ENCODE peak calls at places on chromosomes 11 and 22, in nine cellular contexts. Y is heart left ventricle; G is Caco-2; Z is CD8-positive, alpha-beta T cell; C is AG09319; A is CD14-positive monocyte; B is GM12865; U is foreskin keratinocyte; V is GM12864. E is an unnamed sample.

GRCh38 chr11:7246179-7246578 is 5.5 kb upstream of the SYT9 start:
- DNase-seq in G (no peak), A (no peak), U (peak), Y (no peak), B (no peak), V (no peak), Z (no peak), C (no peak), E (no peak)

GRCh38 chr22:49627217-49628181 is 200.2 kb downstream of the BRD1 start:
- DNase-seq in C (no peak), Y (peak), Z (no peak), A (no peak), G (no peak), U (no peak), B (no peak), V (no peak), E (no peak)

GRCh38 chr11:72037554-72038311 is 39.0 kb downstream of the IL18BP start:
- DNase-seq in B (no peak), U (no peak), C (no peak), Y (peak), G (no peak), V (no peak), A (no peak), Z (no peak), E (no peak)

GRCh38 chr11:116962108-116962507 is 124.7 kb upstream of the APOA1 start:
- DNase-seq in Z (no peak), Y (no peak), C (no peak), B (no peak), U (no peak), G (no peak), A (no peak), V (no peak), E (no peak)

GRCh38 chr11:60206616-60207015 is 23.7 kb upstream of the MS4A6A start:
- DNase-seq in A (no peak), Y (no peak), V (no peak), G (no peak), Z (no peak), B (peak), C (no peak), U (no peak), E (no peak)

GRCh38 chr22:43967069-43967468 is 11.8 kb downstream of the SAMM50 start:
- DNase-seq in A (no peak), B (no peak), G (no peak), Z (no peak), Y (no peak), C (no peak), U (no peak), V (no peak), E (no peak)

GRCh38 chr22:48822278-48823233 is 1005.1 kb downstream of the BRD1 start:
- DNase-seq in V (no peak), U (no peak), B (no peak), G (peak), C (no peak), A (no peak), Z (no peak), Y (no peak), E (no peak)

GRCh38 chr11:94525933-94526332 is 13.7 kb downstream of the C11orf97 start:
- DNase-seq in A (peak), Y (peak), C (no peak), V (no peak), U (no peak), B (no peak), G (no peak), Z (no peak), E (peak)

GRCh38 chr11:65641233-65642013 is 3.5 kb downstream of the SIPA1 start:
- DNase-seq in U (no peak), C (no peak), A (no peak), B (no peak), V (no peak), G (no peak), Y (no peak), Z (no peak), E (no peak)

GRCh38 chr11:34002420-34002819 is 49.1 kb upstream of the CAPRIN1 start:
- DNase-seq in A (no peak), Z (no peak), U (no peak), G (no peak), Y (no peak), V (no peak), B (no peak), C (no peak), E (no peak)

GRCh38 chr11:9887492-9887891 is 223.6 kb downstream of the SWAP70 start:
- DNase-seq in A (no peak), C (no peak), B (no peak), Y (no peak), G (no peak), U (no peak), V (no peak), Z (no peak), E (no peak)

GRCh38 chr11:31805037-31805628 is 6.0 kb downstream of the PAX6 start:
- DNase-seq in A (no peak), C (no peak), U (no peak), V (no peak), G (no peak), Y (no peak), Z (no peak), B (no peak), E (peak)

GRCh38 chr11:64638017-64638664 is 47.1 kb downstream of the SLC22A12 start:
- DNase-seq in Y (no peak), G (no peak), U (no peak), B (no peak), Z (no peak), A (no peak), V (no peak), C (no peak), E (no peak)

GRCh38 chr22:46942816-46943783 is 180.7 kb downstream of the TBC1D22A start:
- DNase-seq in Y (peak), G (no peak), C (no peak), V (no peak), B (no peak), Z (no peak), U (no peak), A (peak), E (no peak)

GRCh38 chr22:22897036-22897435 is 9.4 kb downstream of the IGLL5 start:
- DNase-seq in G (peak), Y (no peak), A (peak), B (no peak), V (no peak), C (no peak), U (no peak), Z (no peak), E (no peak)

GRCh38 chr11:34028407-34028804 is 23.1 kb upstream of the CAPRIN1 start:
- DNase-seq in C (no peak), Y (peak), Z (no peak), A (no peak), B (no peak), V (no peak), U (no peak), G (no peak), E (no peak)

GRCh38 chr22:41445171-41446056 is 1.2 kb downstream of the TOB2 start:
- DNase-seq in Z (no peak), U (no peak), B (peak), C (no peak), G (no peak), V (no peak), A (no peak), Y (peak), E (no peak)

GRCh38 chr11:34464591-34465036 is 25.9 kb downstream of the CAT start:
- DNase-seq in B (no peak), Z (no peak), Y (no peak), V (no peak), A (no peak), C (no peak), G (no peak), U (no peak), E (no peak)

GRCh38 chr22:49810363-49811013 is 17.2 kb downstream of the BRD1 start:
- DNase-seq in G (no peak), A (no peak), Z (no peak), Y (peak), C (no peak), V (no peak), U (no peak), B (no peak), E (no peak)

GRCh38 chr22:25759825-25760231 is 17.8 kb downstream of the MYO18B start:
- DNase-seq in V (no peak), A (no peak), G (peak), B (no peak), U (peak), Z (no peak), Y (no peak), C (peak), E (no peak)

GRCh38 chr11:47185305-47186075 is 744 bp downstream of the PACSIN3 start:
- DNase-seq in Y (peak), C (no peak), Z (no peak), V (no peak), B (no peak), A (no peak), G (peak), U (no peak), E (peak)

GRCh38 chr11:120649316-120649715 is 137.8 kb downstream of the GRIK4 start:
- DNase-seq in A (no peak), Y (no peak), C (no peak), B (no peak), U (no peak), G (no peak), Z (no peak), V (no peak), E (no peak)

GRCh38 chr22:24284747-24285203 is 14.1 kb downstream of the SPECC1L start:
- DNase-seq in B (no peak), Y (no peak), Z (no peak), A (no peak), U (no peak), C (no peak), G (no peak), V (no peak), E (no peak)

GRCh38 chr22:44311855-44312170 is 938 bp downstream of the SHISAL1 start:
- DNase-seq in C (no peak), Y (no peak), G (no peak), B (no peak), A (no peak), V (no peak), Z (no peak), U (peak), E (no peak)

GRCh38 chr11:120172921-120173705 is 35.2 kb upstream of the TRIM29 start:
- DNase-seq in Z (no peak), G (no peak), U (no peak), Y (no peak), C (no peak), A (no peak), B (no peak), V (no peak), E (peak)

GRCh38 chr11:11207428-11207827 is 145.6 kb downstream of the CSNK2A3 start:
- DNase-seq in V (no peak), Y (no peak), A (no peak), G (no peak), U (no peak), Z (no peak), C (no peak), B (peak), E (no peak)

GRCh38 chr11:2709429-2709828 is 9.6 kb upstream of the KCNQ1OT1 start:
- DNase-seq in Y (no peak), C (no peak), Z (no peak), U (no peak), B (no peak), A (no peak), V (no peak), G (no peak), E (no peak)

GRCh38 chr11:65711785-65712632 is at the start of gene KAT5:
- DNase-seq in C (peak), V (peak), B (peak), A (peak), Z (peak), G (peak), U (peak), Y (peak), E (peak)

GRCh38 chr11:74720596-74721478 is 10.4 kb downstream of the CHRDL2 start:
- DNase-seq in G (no peak), A (no peak), Z (no peak), V (no peak), B (no peak), Y (peak), U (no peak), C (no peak), E (no peak)

GRCh38 chr11:70220920-70221319 is 17.8 kb downstream of the FADD start:
- DNase-seq in Z (no peak), U (no peak), G (no peak), C (no peak), V (no peak), Y (no peak), B (no peak), A (no peak), E (no peak)

GRCh38 chr11:88420165-88420781 is 82.7 kb upstream of the CTSC start:
- DNase-seq in C (no peak), B (no peak), V (no peak), Z (no peak), G (no peak), Y (peak), U (peak), A (no peak), E (no peak)

GRCh38 chr22:45263790-45264269 is 20.9 kb upstream of the UPK3A start:
- DNase-seq in B (peak), V (no peak), U (peak), A (peak), Z (no peak), C (peak), G (peak), Y (peak), E (no peak)

GRCh38 chr11:6356503-6356902 is 33.8 kb upstream of the SMPD1 start:
- DNase-seq in B (no peak), V (no peak), Z (no peak), C (no peak), U (no peak), Y (no peak), A (no peak), G (no peak), E (no peak)

GRCh38 chr22:49239264-49240015 is 588.2 kb downstream of the BRD1 start:
- DNase-seq in Z (no peak), U (no peak), G (no peak), A (no peak), V (no peak), Y (no peak), C (no peak), B (no peak), E (no peak)

GRCh38 chr11:21761000-21761399 is 431.9 kb upstream of the ANO5 start:
- DNase-seq in C (no peak), A (no peak), U (no peak), V (no peak), B (no peak), G (no peak), Y (no peak), Z (no peak), E (no peak)

GRCh38 chr11:78365381-78365792 is 52.2 kb downstream of the GAB2 start:
- DNase-seq in B (no peak), U (peak), C (no peak), G (peak), A (no peak), Z (no peak), Y (no peak), V (no peak), E (no peak)

GRCh38 chr11:117026593-117027330 is 71.5 kb downstream of the SIK3 start:
- DNase-seq in C (no peak), B (peak), V (no peak), A (no peak), G (no peak), Y (no peak), Z (no peak), U (peak), E (no peak)

GRCh38 chr11:15645201-15645600 is 530.5 kb downstream of the INSC start:
- DNase-seq in A (no peak), C (no peak), Y (no peak), U (no peak), G (no peak), V (no peak), B (no peak), Z (no peak), E (no peak)

GRCh38 chr22:21963286-21963685 is 10.6 kb upstream of the PPM1F start:
- DNase-seq in A (no peak), C (no peak), Y (no peak), G (no peak), V (no peak), Z (no peak), U (no peak), B (no peak), E (no peak)

GRCh38 chr22:39453765-39454378 is 2.9 kb upstream of the MGAT3 start:
- DNase-seq in G (no peak), V (no peak), C (no peak), U (no peak), B (no peak), Y (no peak), A (no peak), Z (no peak), E (no peak)

GRCh38 chr11:93089474-93090102 is 108.2 kb downstream of the SLC36A4 start:
- DNase-seq in A (no peak), C (peak), Y (peak), B (peak), V (peak), G (peak), Z (no peak), U (peak), E (no peak)
- TF ChIP-seq CTCF in A (peak), C (peak), Y (peak), B (peak), V (peak), G (peak), Z (no peak), U (peak), E (no peak)

GRCh38 chr22:38104084-38104483 is 6.4 kb downstream of the BAIAP2L2 start:
- DNase-seq in B (no peak), V (no peak), U (no peak), Y (no peak), Z (no peak), G (no peak), A (no peak), C (no peak), E (no peak)
- TF ChIP-seq CTCF in B (peak), V (peak), U (peak), Y (peak), Z (no peak), G (peak), A (no peak), C (peak), E (no peak)

DNA sequence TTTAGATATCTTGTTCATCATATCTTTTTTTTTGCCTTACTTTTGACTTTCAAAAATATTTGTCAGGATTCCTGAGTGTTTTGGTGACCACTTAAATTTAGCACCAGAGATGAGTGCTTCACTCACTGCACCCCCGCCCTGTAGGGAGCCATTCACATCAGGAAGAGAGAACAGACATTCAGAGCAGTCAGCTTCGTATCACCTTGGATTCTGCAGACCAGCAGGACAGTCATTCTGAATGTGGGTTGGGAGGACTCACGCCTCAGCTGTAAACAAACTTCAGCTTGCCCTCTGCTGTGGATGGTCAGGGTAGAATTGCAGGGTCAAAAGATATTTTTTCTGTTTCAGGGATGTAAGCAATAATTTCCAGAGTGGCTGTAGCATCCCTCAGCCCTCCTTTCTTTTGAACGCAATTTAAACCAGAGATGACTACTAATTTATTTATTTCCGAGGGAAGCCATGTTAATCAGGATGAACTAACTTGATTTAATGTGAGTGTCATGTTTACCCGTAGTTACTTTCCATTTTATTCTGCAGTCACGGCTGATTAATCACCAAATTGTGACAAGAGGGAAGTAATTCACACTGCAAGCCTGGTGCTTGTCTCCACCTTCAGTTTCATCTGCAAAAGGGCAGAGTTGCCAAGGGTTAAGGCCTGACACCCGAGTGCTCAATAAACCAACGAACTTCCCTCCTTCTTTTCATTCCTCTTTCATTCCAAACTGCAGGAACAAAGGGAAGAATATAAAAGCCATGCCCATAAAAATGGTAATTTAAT is 174.2 kb upstream of the DDI1 start:
- DNase-seq in V (no peak), B (peak), A (no peak), C (no peak), U (no peak), Y (no peak), G (no peak), Z (no peak), E (no peak)
- TF ChIP-seq CTCF in V (peak), B (no peak), A (no peak), C (no peak), U (no peak), Y (no peak), G (no peak), Z (no peak), E (no peak)

DNA sequence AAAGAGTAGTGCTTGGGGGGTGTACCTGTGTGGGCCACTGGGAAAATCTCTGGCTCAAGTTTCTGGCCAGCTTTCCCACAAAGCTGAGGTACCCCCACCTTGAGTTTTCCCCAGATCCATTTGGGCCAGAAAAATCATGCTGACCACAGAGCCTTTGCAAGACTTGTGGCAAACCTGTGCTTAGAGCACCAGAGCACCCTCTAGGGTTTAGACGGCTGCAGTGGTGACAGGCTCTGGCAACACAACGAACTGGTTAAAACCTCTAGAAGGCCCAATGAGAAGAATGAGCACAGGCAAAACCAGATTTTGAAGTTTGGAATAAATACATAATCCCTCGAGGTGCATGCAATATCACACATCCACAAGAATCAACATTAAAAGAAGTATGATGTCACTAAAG is 290.7 kb upstream of the FOLH1 start:
- DNase-seq in Z (no peak), A (no peak), C (no peak), U (no peak), B (no peak), G (no peak), V (no peak), Y (no peak), E (no peak)
- TF ChIP-seq CTCF in Z (no peak), A (no peak), C (no peak), U (no peak), B (no peak), G (no peak), V (no peak), Y (no peak), E (no peak)

E was measured in mesothelial cell of epicardium.